ENCODE peak calls at places on chromosome 19, in seven cellular contexts. A is stimulated activated CD8-positive, alpha-beta memory T cell treated with anti-CD3 and anti-CD28 coated beads, Interleukin-2, amount 100 ng/mL, for 48 hours; B is hypothalamus; G is amniotic stem cell; Z is activated naive CD4-positive, alpha-beta T cell treated with anti-CD3 and anti-CD28 coated beads for 36 hours; F is Calu3; M is frontal cortex. U is an unnamed sample.

GRCh38 chr19:49339364-49340068 is 4.3 kb downstream of the CD37 start:
- DNase-seq in M (peak; percentile 97), Z (no peak), G (no peak), B (peak; percentile 65), F (no peak), A (no peak), U (peak; percentile 100)

GRCh38 chr19:38030681-38031422 is 123.8 kb downstream of the SIPA1L3 start:
- DNase-seq in Z (no peak), F (no peak), B (no peak), G (no peak), A (no peak), M (no peak), U (peak; percentile 50)

GRCh38 chr19:13208964-13209796 is 59.0 kb downstream of the IER2 start:
- DNase-seq in B (no peak), G (no peak), F (no peak), M (no peak), Z (no peak), A (no peak), U (peak; percentile 27)

GRCh38 chr19:53183146-53183545 is 10.0 kb downstream of the ZNF665 start:
- DNase-seq in F (no peak), B (no peak), M (no peak), G (no peak), A (no peak), Z (no peak), U (peak; percentile 42)

GRCh38 chr19:38692458-38693379 is 45.3 kb downstream of the ACTN4 start:
- DNase-seq in M (no peak), F (peak; percentile 39), G (no peak), A (no peak), Z (no peak), B (no peak), U (no peak)

GRCh38 chr19:3511506-3512251 is 5.6 kb downstream of the FZR1 start:
- DNase-seq in M (no peak), F (no peak), Z (no peak), A (no peak), B (no peak), G (no peak), U (no peak)

GRCh38 chr19:49422407-49423277 is 599 bp downstream of the PTH2 start:
- DNase-seq in F (peak; percentile 31), Z (peak; percentile 74), B (no peak), M (no peak), A (peak; percentile 41), G (no peak), U (no peak)

GRCh38 chr19:49020931-49021895 is 2.9 kb downstream of the CGB3 start:
- DNase-seq in A (no peak), G (no peak), B (no peak), F (no peak), Z (no peak), M (no peak), U (peak; percentile 78)

GRCh38 chr19:33728141-33728540 is 68.5 kb upstream of the KCTD15 start:
- DNase-seq in A (no peak), M (no peak), B (no peak), G (no peak), F (no peak), Z (no peak), U (no peak)

GRCh38 chr19:11145147-11145924 is 10.2 kb downstream of the SPC24 start:
- DNase-seq in M (no peak), F (no peak), B (no peak), G (no peak), Z (no peak), A (no peak), U (no peak)

GRCh38 chr19:30069535-30070197 is 127.6 kb downstream of the URI1 start:
- DNase-seq in G (no peak), A (no peak), F (no peak), B (no peak), M (no peak), Z (no peak), U (no peak)

GRCh38 chr19:34409189-34410164 is 5.3 kb downstream of the PDCD2L start:
- DNase-seq in M (no peak), Z (no peak), A (no peak), B (no peak), F (no peak), G (no peak), U (no peak)

GRCh38 chr19:13010992-13011652 is 15.8 kb downstream of the NFIX start:
- DNase-seq in A (no peak), G (no peak), F (no peak), B (no peak), M (no peak), Z (no peak), U (no peak)

GRCh38 chr19:13817018-13817614 is 21.9 kb downstream of the ZSWIM4 start:
- DNase-seq in M (no peak), F (no peak), G (no peak), Z (no peak), A (no peak), B (no peak), U (peak; percentile 78)

GRCh38 chr19:41321600-41322270 is 11.8 kb downstream of the CCDC97 start:
- DNase-seq in B (no peak), M (no peak), Z (no peak), G (peak; percentile 52), F (peak; percentile 49), A (no peak), U (peak; percentile 60)

GRCh38 chr19:35262101-35262761 is 6.5 kb upstream of the USF2 start:
- DNase-seq in B (no peak), F (no peak), G (no peak), M (no peak), Z (peak; percentile 3), A (no peak), U (no peak)

GRCh38 chr19:18644144-18645034 is 7.6 kb downstream of the KLHL26 start:
- DNase-seq in B (no peak), G (no peak), A (no peak), M (no peak), Z (no peak), F (no peak), U (peak; percentile 66)

GRCh38 chr19:41932259-41933130 is 4.2 kb upstream of the ERFL start:
- DNase-seq in Z (no peak), M (no peak), A (no peak), F (no peak), B (no peak), G (no peak), U (no peak)

GRCh38 chr19:11530432-11530831 is 1.5 kb upstream of the ECSIT start:
- DNase-seq in F (peak; percentile 61), Z (peak; percentile 64), G (no peak), B (peak; percentile 92), A (peak; percentile 51), M (peak; percentile 84), U (peak; percentile 97)

GRCh38 chr19:56321981-56322558 is 7.4 kb upstream of the ZSCAN5A start:
- DNase-seq in Z (no peak), M (no peak), F (no peak), A (no peak), B (no peak), G (no peak), U (peak; percentile 80)

GRCh38 chr19:46015080-46015960 is 7.5 kb downstream of the PGLYRP1 start:
- DNase-seq in G (no peak), A (peak; percentile 57), M (peak; percentile 63), F (peak; percentile 71), B (peak; percentile 25), Z (peak; percentile 70), U (peak; percentile 63)

GRCh38 chr19:34259367-34259865 is 5.1 kb downstream of the GARRE1 start:
- DNase-seq in G (no peak), B (no peak), M (no peak), F (no peak), Z (no peak), A (no peak), U (no peak)

GRCh38 chr19:54506079-54506478 is 3.4 kb downstream of the LAIR2 start:
- DNase-seq in G (no peak), Z (no peak), B (no peak), F (no peak), M (no peak), A (no peak), U (no peak)

GRCh38 chr19:24078688-24079087 is 8.3 kb upstream of the ZNF254 start:
- DNase-seq in B (no peak), F (no peak), A (no peak), G (no peak), M (no peak), Z (no peak), U (no peak)

U was measured in Karpas-422.